ENCODE peak calls at places on chromosomes 6 and 20, in ten cellular contexts. One of them, this sample, is unnamed.

GRCh38 chr6:168968228-168968627 is 285.4 kb downstream of the THBS2 start:
- DNase-seq in activated CD8-positive, alpha-beta memory T cell treated with anti-CD3 and anti-CD28 coated beads, Interleukin-2, amount 10 ng/mL, durations not matched to agents 7 days and 5 days: no peak
- DNase-seq in RWPE2: no peak
- DNase-seq in AG04450: no peak
- DNase-seq in AG10803: peak
- DNase-seq in NCI-H1092 treated with DMSO at 0.1 percent for 48 hours: peak
- DNase-seq in stimulated activated CD4-positive, alpha-beta T cell treated with anti-CD3 and anti-CD28 coated beads, Interleukin-15, amount 100 ng/mL, for 48 hours: no peak
- DNase-seq in fibroblast of the aortic adventitia: peak
- DNase-seq in progenitor cell of endocrine pancreas: no peak
- DNase-seq in HAP-1: peak
- DNase-seq in this sample: peak

GRCh38 chr6:18308070-18308735 is 43.9 kb upstream of the DEK start:
- DNase-seq in AG04450: peak
- DNase-seq in AG10803: peak
- DNase-seq in RWPE2: no peak
- DNase-seq in NCI-H1092 treated with DMSO at 0.1 percent for 48 hours: no peak
- DNase-seq in stimulated activated CD4-positive, alpha-beta T cell treated with anti-CD3 and anti-CD28 coated beads, Interleukin-15, amount 100 ng/mL, for 48 hours: no peak
- DNase-seq in progenitor cell of endocrine pancreas: no peak
- DNase-seq in activated CD8-positive, alpha-beta memory T cell treated with anti-CD3 and anti-CD28 coated beads, Interleukin-2, amount 10 ng/mL, durations not matched to agents 7 days and 5 days: no peak
- DNase-seq in fibroblast of the aortic adventitia: peak
- DNase-seq in HAP-1: no peak
- DNase-seq in this sample: no peak

GRCh38 chr20:60138263-60139127 is 180.3 kb downstream of the CDH26 start:
- DNase-seq in NCI-H1092 treated with DMSO at 0.1 percent for 48 hours: peak
- DNase-seq in progenitor cell of endocrine pancreas: no peak
- DNase-seq in RWPE2: peak
- DNase-seq in stimulated activated CD4-positive, alpha-beta T cell treated with anti-CD3 and anti-CD28 coated beads, Interleukin-15, amount 100 ng/mL, for 48 hours: peak
- DNase-seq in HAP-1: no peak
- DNase-seq in activated CD8-positive, alpha-beta memory T cell treated with anti-CD3 and anti-CD28 coated beads, Interleukin-2, amount 10 ng/mL, durations not matched to agents 7 days and 5 days: peak
- DNase-seq in AG04450: no peak
- DNase-seq in fibroblast of the aortic adventitia: no peak
- DNase-seq in AG10803: peak
- DNase-seq in this sample: peak

GRCh38 chr20:62902926-62903615 is 23.2 kb downstream of the DIDO1 start:
- DNase-seq in RWPE2: peak
- DNase-seq in stimulated activated CD4-positive, alpha-beta T cell treated with anti-CD3 and anti-CD28 coated beads, Interleukin-15, amount 100 ng/mL, for 48 hours: no peak
- DNase-seq in HAP-1: no peak
- DNase-seq in AG04450: peak
- DNase-seq in activated CD8-positive, alpha-beta memory T cell treated with anti-CD3 and anti-CD28 coated beads, Interleukin-2, amount 10 ng/mL, durations not matched to agents 7 days and 5 days: no peak
- DNase-seq in NCI-H1092 treated with DMSO at 0.1 percent for 48 hours: no peak
- DNase-seq in AG10803: no peak
- DNase-seq in fibroblast of the aortic adventitia: no peak
- DNase-seq in progenitor cell of endocrine pancreas: no peak
- DNase-seq in this sample: peak

GRCh38 chr20:944774-945410 is 28.8 kb upstream of the ANGPT4 start:
- DNase-seq in RWPE2: no peak
- DNase-seq in NCI-H1092 treated with DMSO at 0.1 percent for 48 hours: no peak
- DNase-seq in HAP-1: no peak
- DNase-seq in stimulated activated CD4-positive, alpha-beta T cell treated with anti-CD3 and anti-CD28 coated beads, Interleukin-15, amount 100 ng/mL, for 48 hours: no peak
- DNase-seq in AG10803: no peak
- DNase-seq in AG04450: no peak
- DNase-seq in progenitor cell of endocrine pancreas: no peak
- DNase-seq in fibroblast of the aortic adventitia: no peak
- DNase-seq in activated CD8-positive, alpha-beta memory T cell treated with anti-CD3 and anti-CD28 coated beads, Interleukin-2, amount 10 ng/mL, durations not matched to agents 7 days and 5 days: no peak
- DNase-seq in this sample: no peak

GRCh38 chr20:48238326-48238725 is 453.0 kb upstream of the SULF2 start:
- DNase-seq in RWPE2: peak
- DNase-seq in progenitor cell of endocrine pancreas: no peak
- DNase-seq in fibroblast of the aortic adventitia: peak
- DNase-seq in stimulated activated CD4-positive, alpha-beta T cell treated with anti-CD3 and anti-CD28 coated beads, Interleukin-15, amount 100 ng/mL, for 48 hours: no peak
- DNase-seq in activated CD8-positive, alpha-beta memory T cell treated with anti-CD3 and anti-CD28 coated beads, Interleukin-2, amount 10 ng/mL, durations not matched to agents 7 days and 5 days: no peak
- DNase-seq in AG10803: peak
- DNase-seq in AG04450: no peak
- DNase-seq in NCI-H1092 treated with DMSO at 0.1 percent for 48 hours: no peak
- DNase-seq in HAP-1: no peak
- DNase-seq in this sample: peak

GRCh38 chr20:12575352-12576095 is 433.2 kb upstream of the SPTLC3 start:
- DNase-seq in RWPE2: no peak
- DNase-seq in fibroblast of the aortic adventitia: no peak
- DNase-seq in NCI-H1092 treated with DMSO at 0.1 percent for 48 hours: no peak
- DNase-seq in HAP-1: no peak
- DNase-seq in AG04450: no peak
- DNase-seq in AG10803: no peak
- DNase-seq in activated CD8-positive, alpha-beta memory T cell treated with anti-CD3 and anti-CD28 coated beads, Interleukin-2, amount 10 ng/mL, durations not matched to agents 7 days and 5 days: no peak
- DNase-seq in stimulated activated CD4-positive, alpha-beta T cell treated with anti-CD3 and anti-CD28 coated beads, Interleukin-15, amount 100 ng/mL, for 48 hours: no peak
- DNase-seq in progenitor cell of endocrine pancreas: no peak
- DNase-seq in this sample: no peak

GRCh38 chr6:30747300-30747687 is 2.9 kb upstream of the IER3 start:
- DNase-seq in NCI-H1092 treated with DMSO at 0.1 percent for 48 hours: no peak
- DNase-seq in fibroblast of the aortic adventitia: no peak
- DNase-seq in activated CD8-positive, alpha-beta memory T cell treated with anti-CD3 and anti-CD28 coated beads, Interleukin-2, amount 10 ng/mL, durations not matched to agents 7 days and 5 days: no peak
- DNase-seq in RWPE2: no peak
- DNase-seq in AG10803: no peak
- DNase-seq in stimulated activated CD4-positive, alpha-beta T cell treated with anti-CD3 and anti-CD28 coated beads, Interleukin-15, amount 100 ng/mL, for 48 hours: no peak
- DNase-seq in AG04450: no peak
- DNase-seq in progenitor cell of endocrine pancreas: no peak
- DNase-seq in HAP-1: no peak
- DNase-seq in this sample: peak

GRCh38 chr20:62368629-62369507 is 1.8 kb upstream of the LAMA5 start:
- DNase-seq in activated CD8-positive, alpha-beta memory T cell treated with anti-CD3 and anti-CD28 coated beads, Interleukin-2, amount 10 ng/mL, durations not matched to agents 7 days and 5 days: no peak
- DNase-seq in AG04450: no peak
- DNase-seq in progenitor cell of endocrine pancreas: peak
- DNase-seq in fibroblast of the aortic adventitia: peak
- DNase-seq in RWPE2: peak
- DNase-seq in AG10803: no peak
- DNase-seq in HAP-1: no peak
- DNase-seq in stimulated activated CD4-positive, alpha-beta T cell treated with anti-CD3 and anti-CD28 coated beads, Interleukin-15, amount 100 ng/mL, for 48 hours: no peak
- DNase-seq in NCI-H1092 treated with DMSO at 0.1 percent for 48 hours: no peak
- DNase-seq in this sample: peak

GRCh38 chr6:4378319-4378996 is 243.1 kb upstream of the ECI2 start:
- DNase-seq in fibroblast of the aortic adventitia: no peak
- DNase-seq in progenitor cell of endocrine pancreas: no peak
- DNase-seq in NCI-H1092 treated with DMSO at 0.1 percent for 48 hours: no peak
- DNase-seq in HAP-1: no peak
- DNase-seq in activated CD8-positive, alpha-beta memory T cell treated with anti-CD3 and anti-CD28 coated beads, Interleukin-2, amount 10 ng/mL, durations not matched to agents 7 days and 5 days: no peak
- DNase-seq in AG04450: no peak
- DNase-seq in RWPE2: no peak
- DNase-seq in stimulated activated CD4-positive, alpha-beta T cell treated with anti-CD3 and anti-CD28 coated beads, Interleukin-15, amount 100 ng/mL, for 48 hours: no peak
- DNase-seq in AG10803: no peak
- DNase-seq in this sample: no peak

GRCh38 chr6:26141378-26141901 is 54.2 kb downstream of the HFE start:
- DNase-seq in activated CD8-positive, alpha-beta memory T cell treated with anti-CD3 and anti-CD28 coated beads, Interleukin-2, amount 10 ng/mL, durations not matched to agents 7 days and 5 days: no peak
- DNase-seq in AG04450: no peak
- DNase-seq in HAP-1: no peak
- DNase-seq in RWPE2: no peak
- DNase-seq in AG10803: no peak
- DNase-seq in fibroblast of the aortic adventitia: no peak
- DNase-seq in stimulated activated CD4-positive, alpha-beta T cell treated with anti-CD3 and anti-CD28 coated beads, Interleukin-15, amount 100 ng/mL, for 48 hours: no peak
- DNase-seq in progenitor cell of endocrine pancreas: no peak
- DNase-seq in NCI-H1092 treated with DMSO at 0.1 percent for 48 hours: no peak
- DNase-seq in this sample: no peak

GRCh38 chr20:57920971-57921370 is 211.2 kb upstream of the PMEPA1 start:
- DNase-seq in stimulated activated CD4-positive, alpha-beta T cell treated with anti-CD3 and anti-CD28 coated beads, Interleukin-15, amount 100 ng/mL, for 48 hours: no peak
- DNase-seq in fibroblast of the aortic adventitia: no peak
- DNase-seq in NCI-H1092 treated with DMSO at 0.1 percent for 48 hours: no peak
- DNase-seq in progenitor cell of endocrine pancreas: no peak
- DNase-seq in AG04450: no peak
- DNase-seq in AG10803: no peak
- DNase-seq in activated CD8-positive, alpha-beta memory T cell treated with anti-CD3 and anti-CD28 coated beads, Interleukin-2, amount 10 ng/mL, durations not matched to agents 7 days and 5 days: no peak
- DNase-seq in HAP-1: no peak
- DNase-seq in RWPE2: no peak
- DNase-seq in this sample: peak

GRCh38 chr6:14396826-14397517 is 279.4 kb downstream of the CD83 start:
- DNase-seq in activated CD8-positive, alpha-beta memory T cell treated with anti-CD3 and anti-CD28 coated beads, Interleukin-2, amount 10 ng/mL, durations not matched to agents 7 days and 5 days: no peak
- DNase-seq in AG10803: peak
- DNase-seq in progenitor cell of endocrine pancreas: no peak
- DNase-seq in RWPE2: no peak
- DNase-seq in fibroblast of the aortic adventitia: peak
- DNase-seq in HAP-1: no peak
- DNase-seq in stimulated activated CD4-positive, alpha-beta T cell treated with anti-CD3 and anti-CD28 coated beads, Interleukin-15, amount 100 ng/mL, for 48 hours: no peak
- DNase-seq in AG04450: peak
- DNase-seq in NCI-H1092 treated with DMSO at 0.1 percent for 48 hours: no peak
- DNase-seq in this sample: peak

GRCh38 chr6:50936277-50936681 is 117.6 kb downstream of the TFAP2B start:
- DNase-seq in stimulated activated CD4-positive, alpha-beta T cell treated with anti-CD3 and anti-CD28 coated beads, Interleukin-15, amount 100 ng/mL, for 48 hours: no peak
- DNase-seq in HAP-1: no peak
- DNase-seq in progenitor cell of endocrine pancreas: no peak
- DNase-seq in fibroblast of the aortic adventitia: no peak
- DNase-seq in AG10803: peak
- DNase-seq in AG04450: no peak
- DNase-seq in activated CD8-positive, alpha-beta memory T cell treated with anti-CD3 and anti-CD28 coated beads, Interleukin-2, amount 10 ng/mL, durations not matched to agents 7 days and 5 days: no peak
- DNase-seq in RWPE2: no peak
- DNase-seq in NCI-H1092 treated with DMSO at 0.1 percent for 48 hours: no peak
- DNase-seq in this sample: no peak

GRCh38 chr20:49862607-49863200 is 50.1 kb downstream of the SLC9A8 start:
- DNase-seq in stimulated activated CD4-positive, alpha-beta T cell treated with anti-CD3 and anti-CD28 coated beads, Interleukin-15, amount 100 ng/mL, for 48 hours: no peak
- DNase-seq in progenitor cell of endocrine pancreas: no peak
- DNase-seq in AG04450: no peak
- DNase-seq in AG10803: no peak
- DNase-seq in HAP-1: no peak
- DNase-seq in activated CD8-positive, alpha-beta memory T cell treated with anti-CD3 and anti-CD28 coated beads, Interleukin-2, amount 10 ng/mL, durations not matched to agents 7 days and 5 days: no peak
- DNase-seq in NCI-H1092 treated with DMSO at 0.1 percent for 48 hours: no peak
- DNase-seq in fibroblast of the aortic adventitia: no peak
- DNase-seq in RWPE2: no peak
- DNase-seq in this sample: no peak

GRCh38 chr20:18144541-18145099 is 7.0 kb downstream of the KAT14 start:
- DNase-seq in HAP-1: no peak
- DNase-seq in AG10803: no peak
- DNase-seq in progenitor cell of endocrine pancreas: no peak
- DNase-seq in fibroblast of the aortic adventitia: no peak
- DNase-seq in RWPE2: no peak
- DNase-seq in stimulated activated CD4-positive, alpha-beta T cell treated with anti-CD3 and anti-CD28 coated beads, Interleukin-15, amount 100 ng/mL, for 48 hours: no peak
- DNase-seq in activated CD8-positive, alpha-beta memory T cell treated with anti-CD3 and anti-CD28 coated beads, Interleukin-2, amount 10 ng/mL, durations not matched to agents 7 days and 5 days: no peak
- DNase-seq in AG04450: no peak
- DNase-seq in NCI-H1092 treated with DMSO at 0.1 percent for 48 hours: no peak
- DNase-seq in this sample: no peak

GRCh38 chr20:57089701-57090144 is 176.7 kb downstream of the BMP7 start:
- DNase-seq in AG04450: no peak
- DNase-seq in AG10803: peak
- DNase-seq in stimulated activated CD4-positive, alpha-beta T cell treated with anti-CD3 and anti-CD28 coated beads, Interleukin-15, amount 100 ng/mL, for 48 hours: peak
- DNase-seq in RWPE2: no peak
- DNase-seq in NCI-H1092 treated with DMSO at 0.1 percent for 48 hours: peak
- DNase-seq in HAP-1: peak
- DNase-seq in progenitor cell of endocrine pancreas: peak
- DNase-seq in fibroblast of the aortic adventitia: peak
- DNase-seq in activated CD8-positive, alpha-beta memory T cell treated with anti-CD3 and anti-CD28 coated beads, Interleukin-2, amount 10 ng/mL, durations not matched to agents 7 days and 5 days: peak
- DNase-seq in this sample: peak

GRCh38 chr6:117956386-117956785 is 49.3 kb downstream of the SLC35F1 start:
- DNase-seq in NCI-H1092 treated with DMSO at 0.1 percent for 48 hours: no peak
- DNase-seq in RWPE2: no peak
- DNase-seq in HAP-1: no peak
- DNase-seq in fibroblast of the aortic adventitia: no peak
- DNase-seq in progenitor cell of endocrine pancreas: no peak
- DNase-seq in AG04450: no peak
- DNase-seq in activated CD8-positive, alpha-beta memory T cell treated with anti-CD3 and anti-CD28 coated beads, Interleukin-2, amount 10 ng/mL, durations not matched to agents 7 days and 5 days: no peak
- DNase-seq in AG10803: no peak
- DNase-seq in stimulated activated CD4-positive, alpha-beta T cell treated with anti-CD3 and anti-CD28 coated beads, Interleukin-15, amount 100 ng/mL, for 48 hours: no peak
- DNase-seq in this sample: peak

GRCh38 chr6:153003294-153003645 is 761 bp upstream of the MTRF1L start:
- DNase-seq in AG04450: no peak
- DNase-seq in progenitor cell of endocrine pancreas: no peak
- DNase-seq in stimulated activated CD4-positive, alpha-beta T cell treated with anti-CD3 and anti-CD28 coated beads, Interleukin-15, amount 100 ng/mL, for 48 hours: no peak
- DNase-seq in HAP-1: no peak
- DNase-seq in NCI-H1092 treated with DMSO at 0.1 percent for 48 hours: peak
- DNase-seq in fibroblast of the aortic adventitia: peak
- DNase-seq in activated CD8-positive, alpha-beta memory T cell treated with anti-CD3 and anti-CD28 coated beads, Interleukin-2, amount 10 ng/mL, durations not matched to agents 7 days and 5 days: no peak
- DNase-seq in RWPE2: no peak
- DNase-seq in AG10803: no peak
- DNase-seq in this sample: no peak

GRCh38 chr6:40962241-40962640 is 76.8 kb downstream of the UNC5CL start:
- DNase-seq in AG10803: peak
- DNase-seq in activated CD8-positive, alpha-beta memory T cell treated with anti-CD3 and anti-CD28 coated beads, Interleukin-2, amount 10 ng/mL, durations not matched to agents 7 days and 5 days: peak
- DNase-seq in AG04450: peak
- DNase-seq in fibroblast of the aortic adventitia: peak
- DNase-seq in stimulated activated CD4-positive, alpha-beta T cell treated with anti-CD3 and anti-CD28 coated beads, Interleukin-15, amount 100 ng/mL, for 48 hours: no peak
- DNase-seq in NCI-H1092 treated with DMSO at 0.1 percent for 48 hours: no peak
- DNase-seq in HAP-1: no peak
- DNase-seq in progenitor cell of endocrine pancreas: no peak
- DNase-seq in RWPE2: peak
- DNase-seq in this sample: peak

This sample was measured in HT1080.